ENCODE peak calls at places on chromosomes 16 and 17, in four cellular contexts. One of them, this sample, is unnamed.

GRCh38 chr17:83067718-83068261 is 11.6 kb upstream of the METRNL start:
- DNase-seq in HAP-1: no peak
- DNase-seq in stomach: no peak
- DNase-seq in psoas muscle: peak; percentile 13
- DNase-seq in this sample: no peak

GRCh38 chr16:56108724-56109123 is 82.6 kb upstream of the GNAO1 start:
- DNase-seq in HAP-1: no peak
- DNase-seq in stomach: no peak
- DNase-seq in psoas muscle: no peak
- DNase-seq in this sample: no peak

GRCh38 chr16:55277536-55277935 is 46.5 kb upstream of the IRX6 start:
- DNase-seq in HAP-1: no peak
- DNase-seq in stomach: no peak
- DNase-seq in psoas muscle: no peak
- DNase-seq in this sample: no peak

GRCh38 chr16:56362706-56363105 is 62.6 kb downstream of the AMFR start:
- DNase-seq in HAP-1: no peak
- DNase-seq in stomach: no peak
- DNase-seq in psoas muscle: no peak
- DNase-seq in this sample: no peak

GRCh38 chr17:79612468-79613194 is 1.8 kb upstream of the RBFOX3 start:
- DNase-seq in HAP-1: peak; percentile 25
- DNase-seq in stomach: peak; percentile 31
- DNase-seq in psoas muscle: no peak
- DNase-seq in this sample: no peak

GRCh38 chr16:46783800-46784199 is 35.7 kb upstream of the MYLK3 start:
- DNase-seq in HAP-1: no peak
- DNase-seq in stomach: no peak
- DNase-seq in psoas muscle: no peak
- DNase-seq in this sample: no peak

GRCh38 chr16:80718480-80719220 is 85.7 kb downstream of the CDYL2 start:
- DNase-seq in HAP-1: no peak
- DNase-seq in stomach: peak; percentile 82
- DNase-seq in psoas muscle: no peak
- DNase-seq in this sample: peak; percentile 30

GRCh38 chr16:23182675-23183485 is at the start of gene SCNN1G:
- DNase-seq in HAP-1: no peak
- DNase-seq in stomach: peak; percentile 31
- DNase-seq in psoas muscle: peak; percentile 11
- DNase-seq in this sample: no peak

GRCh38 chr16:77775911-77776909 is 12.2 kb upstream of the VAT1L start:
- DNase-seq in HAP-1: no peak
- DNase-seq in stomach: no peak
- DNase-seq in psoas muscle: no peak
- DNase-seq in this sample: no peak

GRCh38 chr17:8126306-8127066 is 2.6 kb upstream of the HES7 start:
- DNase-seq in HAP-1: peak; percentile 36
- DNase-seq in stomach: no peak
- DNase-seq in psoas muscle: no peak
- DNase-seq in this sample: peak; percentile 56

GRCh38 chr17:38738686-38739085 is 8.5 kb downstream of the CISD3 start:
- DNase-seq in HAP-1: no peak
- DNase-seq in stomach: no peak
- DNase-seq in psoas muscle: no peak
- DNase-seq in this sample: no peak

GRCh38 chr16:70601576-70602575 is 44.5 kb upstream of the IL34 start:
- DNase-seq in HAP-1: no peak
- DNase-seq in stomach: no peak
- DNase-seq in psoas muscle: no peak
- DNase-seq in this sample: no peak

GRCh38 chr17:47279062-47279801 is 25.6 kb downstream of the ITGB3 start:
- DNase-seq in HAP-1: no peak
- DNase-seq in stomach: peak; percentile 36
- DNase-seq in psoas muscle: peak; percentile 72
- DNase-seq in this sample: no peak

GRCh38 chr17:55577011-55577586 is 65.8 kb upstream of the SMIM36 start:
- DNase-seq in HAP-1: no peak
- DNase-seq in stomach: no peak
- DNase-seq in psoas muscle: no peak
- DNase-seq in this sample: peak; percentile 66

GRCh38 chr16:473046-474043 is 47.9 kb downstream of the RAB11FIP3 start:
- DNase-seq in HAP-1: no peak
- DNase-seq in stomach: no peak
- DNase-seq in psoas muscle: no peak
- DNase-seq in this sample: no peak

GRCh38 chr17:74332763-74333220 is 6.8 kb downstream of the KIF19 start:
- DNase-seq in HAP-1: no peak
- DNase-seq in stomach: no peak
- DNase-seq in psoas muscle: no peak
- DNase-seq in this sample: no peak

GRCh38 chr17:46818319-46818928 is at the start of gene WNT3:
- DNase-seq in HAP-1: no peak
- DNase-seq in stomach: no peak
- DNase-seq in psoas muscle: no peak
- DNase-seq in this sample: peak; percentile 45

GRCh38 chr17:64081802-64082799 is 47.8 kb downstream of the ERN1 start:
- DNase-seq in HAP-1: peak; percentile 4
- DNase-seq in stomach: no peak
- DNase-seq in psoas muscle: no peak
- DNase-seq in this sample: no peak

GRCh38 chr17:76635659-76636360 is 7.7 kb downstream of the ST6GALNAC1 start:
- DNase-seq in HAP-1: no peak
- DNase-seq in stomach: no peak
- DNase-seq in psoas muscle: no peak
- DNase-seq in this sample: no peak

GRCh38 chr16:14452066-14452465 is 178.0 kb downstream of the PARN start:
- DNase-seq in HAP-1: no peak
- DNase-seq in stomach: no peak
- DNase-seq in psoas muscle: no peak
- DNase-seq in this sample: no peak

GRCh38 chr16:13042291-13042690 is 140.9 kb downstream of the SHISA9 start:
- DNase-seq in HAP-1: no peak
- DNase-seq in stomach: no peak
- DNase-seq in psoas muscle: no peak
- DNase-seq in this sample: no peak

GRCh38 chr17:77963441-77963840 is 4.9 kb downstream of the TNRC6C start:
- DNase-seq in HAP-1: peak; percentile 79
- DNase-seq in stomach: no peak
- DNase-seq in psoas muscle: no peak
- DNase-seq in this sample: peak; percentile 89

DNA sequence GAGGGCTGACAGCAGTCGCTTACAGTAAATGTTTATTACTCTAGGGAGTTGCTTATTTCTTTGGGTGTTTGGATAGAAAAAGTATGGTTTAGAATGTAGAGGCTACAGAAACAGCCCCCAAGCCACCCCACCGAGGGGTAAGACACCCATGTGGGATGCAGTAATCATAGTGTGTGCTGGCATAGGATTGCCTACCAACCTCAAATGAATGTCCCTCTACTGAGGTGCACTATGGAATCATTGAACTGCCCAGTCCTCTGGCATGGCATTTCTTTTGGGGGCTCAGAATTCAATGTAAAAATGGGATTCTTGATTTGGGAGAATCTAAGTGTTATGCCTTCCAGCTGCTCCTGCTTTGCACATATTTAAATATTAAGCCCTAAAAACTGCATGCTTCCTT is 46.8 kb downstream of the ZNF267 start:
- DNase-seq in HAP-1: no peak
- DNase-seq in stomach: no peak
- DNase-seq in psoas muscle: no peak
- DNase-seq in this sample: no peak
- H3K9me3 ChIP-seq in HAP-1: peaks cover 8% of the 10 kb centered on the region
- H3K9me3 ChIP-seq in stomach: peaks cover 57% of the 10 kb centered on the region
- H3K9me3 ChIP-seq in psoas muscle: peaks cover 59% of the 10 kb centered on the region
- H3K9me3 ChIP-seq in this sample: no peaks in the 10 kb centered on the region

DNA sequence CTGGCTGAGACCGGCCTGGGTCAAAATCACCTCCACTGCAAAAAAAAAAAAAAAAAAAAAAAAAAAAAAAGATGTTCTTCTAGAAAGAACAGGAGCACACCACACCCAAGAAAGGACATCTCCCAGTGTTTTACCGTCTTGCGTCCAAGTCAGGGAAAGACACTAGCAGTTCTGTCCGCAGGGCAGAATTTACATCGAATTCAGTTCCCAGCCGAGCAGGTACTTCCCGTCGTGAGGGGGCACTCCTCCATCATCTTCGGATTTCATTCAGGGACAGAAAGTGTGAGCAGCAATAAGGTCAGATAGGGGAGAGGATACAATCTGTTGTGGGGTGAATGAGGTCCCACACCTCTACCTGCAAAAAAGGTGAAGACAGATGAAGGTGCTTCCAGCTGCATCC is 574.7 kb downstream of the KCNJ18 start:
- DNase-seq in HAP-1: no peak
- DNase-seq in stomach: no peak
- DNase-seq in psoas muscle: no peak
- DNase-seq in this sample: no peak
- H3K9me3 ChIP-seq in HAP-1: no peaks in the 10 kb centered on the region
- H3K9me3 ChIP-seq in stomach: no peaks in the 10 kb centered on the region
- H3K9me3 ChIP-seq in psoas muscle: no peaks in the 10 kb centered on the region
- H3K9me3 ChIP-seq in this sample: no peaks in the 10 kb centered on the region

GRCh38 chr17:30599424-30600061 is 122.3 kb downstream of the GOSR1 start:
- DNase-seq in HAP-1: peak; percentile 8
- DNase-seq in stomach: no peak
- DNase-seq in psoas muscle: no peak
- DNase-seq in this sample: no peak

GRCh38 chr17:30605027-30605426 is 127.8 kb downstream of the GOSR1 start:
- DNase-seq in HAP-1: no peak
- DNase-seq in stomach: no peak
- DNase-seq in psoas muscle: no peak
- DNase-seq in this sample: no peak

GRCh38 chr17:30600062-30600829 is 123.0 kb downstream of the GOSR1 start:
- DNase-seq in HAP-1: peak; percentile 74
- DNase-seq in stomach: peak; percentile 85
- DNase-seq in psoas muscle: peak; percentile 84
- DNase-seq in this sample: peak; percentile 84

GRCh38 chr17:30600830-30601494 is 123.8 kb downstream of the GOSR1 start:
- DNase-seq in HAP-1: peak; percentile 11
- DNase-seq in stomach: no peak
- DNase-seq in psoas muscle: no peak
- DNase-seq in this sample: peak; percentile 21

GRCh38 chr17:30605523-30605922 is 128.3 kb downstream of the GOSR1 start:
- DNase-seq in HAP-1: no peak
- DNase-seq in stomach: no peak
- DNase-seq in psoas muscle: no peak
- DNase-seq in this sample: no peak
- H3K9me3 ChIP-seq in HAP-1: no peaks in the 10 kb centered on the region
- H3K9me3 ChIP-seq in stomach: no peaks in the 10 kb centered on the region
- H3K9me3 ChIP-seq in psoas muscle: no peaks in the 10 kb centered on the region
- H3K9me3 ChIP-seq in this sample: no peaks in the 10 kb centered on the region

GRCh38 chr16:68369697-68370096 is 58.9 kb downstream of the PRMT7 start:
- DNase-seq in HAP-1: no peak
- DNase-seq in stomach: no peak
- DNase-seq in psoas muscle: no peak
- DNase-seq in this sample: no peak
- H3K9me3 ChIP-seq in HAP-1: no peaks in the 10 kb centered on the region
- H3K9me3 ChIP-seq in stomach: no peaks in the 10 kb centered on the region
- H3K9me3 ChIP-seq in psoas muscle: no peaks in the 10 kb centered on the region
- H3K9me3 ChIP-seq in this sample: no peaks in the 10 kb centered on the region

DNA sequence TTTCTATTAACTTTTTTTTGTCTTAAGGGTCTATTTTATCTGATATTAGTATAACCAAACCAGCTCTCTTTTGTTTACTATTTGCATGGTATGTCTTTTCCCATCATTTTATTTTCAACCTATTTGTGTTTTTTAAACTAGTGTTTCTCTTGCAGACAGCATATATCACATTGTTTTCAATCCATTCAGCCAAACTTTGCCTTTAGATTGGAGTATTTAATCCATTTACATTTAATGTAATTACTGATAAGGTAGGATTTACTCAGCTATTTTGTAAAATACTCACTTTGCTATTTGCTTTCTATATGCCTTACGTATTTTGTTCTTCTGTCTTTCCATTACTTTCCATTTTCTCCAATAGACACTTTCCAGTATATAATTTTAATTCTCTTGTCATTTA is 108.0 kb upstream of the NACA2 start:
- DNase-seq in HAP-1: no peak
- DNase-seq in stomach: no peak
- DNase-seq in psoas muscle: no peak
- DNase-seq in this sample: no peak
- H3K9me3 ChIP-seq in HAP-1: peaks cover 6% of the 10 kb centered on the region
- H3K9me3 ChIP-seq in stomach: peaks cover 9% of the 10 kb centered on the region
- H3K9me3 ChIP-seq in psoas muscle: peaks cover 45% of the 10 kb centered on the region
- H3K9me3 ChIP-seq in this sample: no peaks in the 10 kb centered on the region